ENCODE peak calls at places on chromosomes 5 and 9, in four cellular contexts. Z is H9, O is H1, Y is IMR-90. J is an unnamed sample.

GRCh38 chr5:81422671-81423070 is 28.7 kb upstream of the ACOT12 start:
- DNase-seq in Z (no peak), O (no peak), Y (peak; percentile 97), J (no peak)

GRCh38 chr5:163915481-163915961 is 410.1 kb downstream of the MAT2B start:
- DNase-seq in Z (no peak), O (no peak), Y (peak; percentile 57), J (peak; percentile 39)

GRCh38 chr9:113957778-113958430 is 81.8 kb downstream of the ZNF618 start:
- DNase-seq in Z (no peak), O (no peak), Y (peak; percentile 94), J (no peak)

GRCh38 chr5:154236-154635 is 37.1 kb upstream of the LRRC14B start:
- DNase-seq in Z (no peak), O (peak; percentile 41), Y (no peak), J (no peak)

GRCh38 chr5:13990896-13991295 is 46.4 kb upstream of the DNAH5 start:
- DNase-seq in Z (no peak), O (no peak), Y (no peak), J (no peak)

GRCh38 chr5:168740821-168741213 is 161.6 kb upstream of the PANK3 start:
- DNase-seq in Z (no peak), O (no peak), Y (no peak), J (no peak)

GRCh38 chr5:71922584-71923106 is 184.6 kb upstream of the MAP1B start:
- DNase-seq in Z (peak; percentile 37), O (no peak), Y (peak; percentile 64), J (peak; percentile 95)

GRCh38 chr9:116471093-116471906 is 215.8 kb upstream of the TRIM32 start:
- DNase-seq in Z (peak; percentile 89), O (peak; percentile 60), Y (peak; percentile 53), J (peak; percentile 97)

GRCh38 chr5:10420468-10420867 is 21.2 kb upstream of the ROPN1L start:
- DNase-seq in Z (no peak), O (no peak), Y (no peak), J (no peak)

GRCh38 chr5:171137768-171138540 is 171.1 kb upstream of the TLX3 start:
- DNase-seq in Z (no peak), O (no peak), Y (peak; percentile 89), J (no peak)

GRCh38 chr5:121366515-121366914 is 485.2 kb upstream of the FTMT start:
- DNase-seq in Z (no peak), O (no peak), Y (peak; percentile 80), J (no peak)

DNA sequence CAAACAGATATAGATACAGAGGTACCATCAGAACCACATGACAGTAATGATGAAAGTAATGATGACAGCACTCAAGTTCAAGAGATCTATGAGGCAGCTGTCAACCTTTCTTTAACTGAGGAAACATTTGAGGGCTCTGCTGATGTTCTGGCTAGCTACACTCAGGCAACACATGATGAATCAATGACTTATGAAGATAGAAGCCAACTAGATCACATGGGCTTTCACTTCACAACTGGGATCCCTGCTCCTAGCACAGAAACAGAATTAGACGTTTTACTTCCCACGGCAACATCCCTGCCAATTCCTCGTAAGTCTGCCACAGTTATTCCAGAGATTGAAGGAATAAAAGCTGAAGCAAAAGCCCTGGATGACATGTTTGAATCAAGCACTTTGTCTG is 69.2 kb downstream of the VCAN start:
- DNase-seq in Z (no peak), O (no peak), Y (no peak), J (no peak)
- H4K5ac ChIP-seq in Z (no peak overlapping the region), O (no peak overlapping the region), Y (no peak overlapping the region), J (no peak overlapping the region)

GRCh38 chr5:136023935-136024645 is 4.7 kb upstream of the TGFBI start:
- DNase-seq in Z (no peak), O (no peak), Y (peak; percentile 82), J (no peak)
- H3K4me1 ChIP-seq in Z (no peaks in the 10 kb centered on the region), O (no peaks in the 10 kb centered on the region), Y (peaks cover 38% of the 10 kb centered on the region), J (no peaks in the 10 kb centered on the region)

DNA sequence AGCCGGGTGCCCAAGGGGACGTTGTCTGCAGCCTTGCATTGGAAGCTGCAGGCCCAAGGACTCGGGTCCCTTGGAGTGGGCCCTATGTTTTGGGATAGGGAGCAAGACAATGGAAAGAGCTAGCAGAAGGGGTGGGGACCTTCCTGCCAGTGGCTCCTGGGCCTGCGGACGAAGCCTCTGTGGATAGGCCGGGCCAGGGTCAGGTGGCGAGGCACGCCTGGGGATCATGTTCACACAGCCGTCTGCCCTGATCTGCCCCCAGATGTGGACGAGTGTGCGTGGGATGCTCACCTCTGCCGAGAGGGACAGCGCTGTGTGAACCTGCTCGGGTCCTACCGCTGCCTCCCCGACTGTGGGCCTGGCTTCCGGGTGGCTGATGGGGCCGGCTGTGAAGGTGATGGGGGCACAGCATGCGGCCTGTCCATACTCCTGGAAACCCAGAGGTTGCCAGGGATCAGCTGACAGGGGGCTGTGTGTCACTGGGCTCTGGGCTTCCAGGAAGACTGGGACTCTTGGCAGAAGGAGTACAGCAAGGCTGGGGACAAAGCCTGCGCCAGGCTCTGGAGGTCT is 16.6 kb upstream of the ASS1 start:
- DNase-seq in Z (no peak), O (no peak), Y (no peak), J (no peak)
- H3K4ac ChIP-seq in Z (no peak overlapping the region), O (no peak overlapping the region), Y (no peak overlapping the region), J (no peak overlapping the region)

DNA sequence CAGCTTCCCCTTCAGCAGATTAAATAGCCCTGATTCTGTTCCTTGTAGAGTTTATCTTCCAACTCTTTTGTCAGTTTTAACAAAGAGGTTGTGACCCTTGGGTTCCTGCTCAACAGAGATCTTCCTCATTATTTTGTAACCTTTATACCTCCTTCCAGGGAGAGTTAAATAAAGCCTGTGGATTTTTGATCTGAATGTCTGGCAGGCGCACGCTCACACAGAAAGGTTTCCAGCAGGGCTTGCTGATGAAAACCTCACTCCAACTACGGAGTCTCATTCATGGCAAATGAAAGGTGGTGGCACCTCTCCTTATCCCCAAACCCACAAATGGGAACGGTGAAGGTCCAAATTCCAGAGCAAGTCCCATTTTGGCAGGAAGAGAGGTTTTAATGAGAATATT is 129.0 kb downstream of the SREK1 start:
- DNase-seq in Z (no peak), O (no peak), Y (no peak), J (no peak)
- H4K5ac ChIP-seq in Z (no peak overlapping the region), O (no peak overlapping the region), Y (no peak overlapping the region), J (no peak overlapping the region)

GRCh38 chr5:35990941-35991592 is at the start of gene UGT3A1:
- DNase-seq in Z (peak; percentile 92), O (peak; percentile 73), Y (no peak), J (peak; percentile 94)
- H3K4me1 ChIP-seq in Z (no peaks in the 10 kb centered on the region), O (no peaks in the 10 kb centered on the region), Y (no peaks in the 10 kb centered on the region), J (peaks cover 2% of the 10 kb centered on the region)

DNA sequence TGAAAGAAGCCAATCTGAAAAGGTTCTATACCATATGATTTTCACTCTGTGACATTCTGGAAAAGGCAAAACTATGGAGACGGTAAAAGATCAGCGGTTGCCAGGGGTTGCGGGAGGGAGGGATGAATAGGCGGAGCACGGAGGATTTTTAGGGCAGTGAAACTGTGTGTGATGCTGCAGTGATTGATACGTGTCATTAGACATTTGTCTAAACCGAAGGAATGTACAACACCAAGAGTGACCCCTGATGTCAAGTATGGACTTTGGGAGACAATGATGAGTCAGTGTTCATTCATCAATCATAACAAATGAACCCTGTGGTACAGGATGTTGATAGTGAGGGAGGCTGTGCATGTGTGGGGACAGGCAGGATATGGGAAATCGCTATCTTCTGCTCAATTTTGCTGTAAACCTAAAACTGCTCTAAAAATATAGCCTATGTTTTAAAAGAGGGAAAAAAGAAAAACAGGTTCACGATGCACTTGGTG is 34.4 kb downstream of the ERGIC1 start:
- DNase-seq in Z (no peak), O (no peak), Y (peak; percentile 89), J (no peak)
- H3K4ac ChIP-seq in Z (no peak overlapping the region), O (no peak overlapping the region), Y (peak overlapping the region; percentile 97), J (no peak overlapping the region)

DNA sequence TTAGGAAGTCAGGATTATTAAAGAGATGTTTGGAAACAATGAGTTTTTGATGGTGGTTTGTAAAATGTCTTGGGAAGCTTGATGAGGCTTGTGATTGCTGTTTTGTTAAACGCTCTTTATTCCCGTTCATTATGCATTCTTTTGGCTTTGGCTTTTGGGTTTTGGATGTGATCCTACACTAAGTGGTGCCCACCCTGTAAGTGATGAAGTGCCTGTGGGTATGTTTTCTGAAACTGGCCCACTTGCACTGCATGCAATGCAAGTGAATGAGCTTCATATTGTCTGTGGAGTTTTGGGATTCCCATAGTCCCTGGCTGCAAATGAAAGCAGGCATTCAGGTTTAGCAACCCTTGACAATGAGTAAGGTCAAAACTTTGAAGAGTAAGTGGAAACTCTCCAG is 1035.5 kb upstream of the WWC1 start:
- DNase-seq in Z (no peak), O (no peak), Y (no peak), J (no peak)
- H4K5ac ChIP-seq in Z (no peak overlapping the region), O (no peak overlapping the region), Y (no peak overlapping the region), J (no peak overlapping the region)

GRCh38 chr5:180807654-180808414 is 5.2 kb upstream of the MGAT1 start:
- DNase-seq in Z (no peak), O (no peak), Y (no peak), J (no peak)
- H3K4me1 ChIP-seq in Z (peaks cover 13% of the 10 kb centered on the region), O (peaks cover 9% of the 10 kb centered on the region), Y (peaks cover 14% of the 10 kb centered on the region), J (peaks cover 10% of the 10 kb centered on the region)

DNA sequence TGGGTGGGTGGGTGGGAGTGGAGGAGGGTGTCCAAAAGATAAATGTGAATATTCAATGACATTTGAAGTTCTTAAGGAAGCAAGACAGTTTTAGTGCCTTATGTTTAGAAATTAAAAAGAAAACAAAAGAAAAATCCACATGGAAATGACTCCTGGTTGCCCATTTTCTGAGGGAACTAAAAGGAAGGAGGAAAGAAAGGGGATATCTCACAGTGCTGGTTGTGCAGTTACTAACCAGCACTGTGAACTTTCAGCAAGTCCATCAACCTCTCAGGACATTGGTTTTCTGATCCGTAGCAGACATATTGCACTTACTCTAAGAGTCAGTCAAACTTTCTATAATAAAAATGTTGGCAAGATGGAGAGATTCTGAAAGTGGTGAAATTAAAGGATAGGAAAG is 431.0 kb upstream of the CLINT1 start:
- DNase-seq in Z (no peak), O (no peak), Y (no peak), J (no peak)
- H3K4ac ChIP-seq in Z (no peak overlapping the region), O (no peak overlapping the region), Y (no peak overlapping the region), J (no peak overlapping the region)